ENCODE peak calls at places on chromosomes 6 and 20, in eight cellular contexts. S, O, J, F, K, H, V and E are unnamed samples.

GRCh38 chr20:33733654-33734576 is 2.1 kb downstream of the ZNF341 start:
- DNase-seq in O (peak), H (no peak), S (no peak), J (no peak), F (peak), V (peak), K (peak), E (no peak)

GRCh38 chr20:15278041-15278440 is 940.6 kb upstream of the FLRT3 start:
- DNase-seq in F (no peak), S (no peak), H (no peak), J (no peak), O (no peak), K (no peak), V (no peak), E (no peak)

GRCh38 chr6:42338573-42339218 is 113.0 kb downstream of the TRERF1 start:
- DNase-seq in O (peak), H (no peak), F (peak), S (no peak), V (no peak), J (peak), K (peak), E (peak)

GRCh38 chr6:28491984-28492317 is 23.6 kb downstream of the GPX6 start:
- DNase-seq in H (no peak), O (no peak), S (no peak), K (no peak), J (no peak), F (no peak), V (no peak), E (no peak)

GRCh38 chr20:46712056-46712636 is 2.7 kb downstream of the SLC2A10 start:
- DNase-seq in S (no peak), O (no peak), F (no peak), H (peak), J (no peak), V (no peak), K (no peak), E (no peak)

GRCh38 chr20:43755851-43756250 is 29.0 kb upstream of the GTSF1L start:
- DNase-seq in J (no peak), S (no peak), F (peak), V (no peak), K (no peak), H (no peak), O (peak), E (no peak)

GRCh38 chr20:10539818-10540553 is 104.9 kb downstream of the SLX4IP start:
- DNase-seq in J (no peak), H (no peak), V (no peak), S (no peak), F (no peak), K (peak), O (no peak), E (no peak)

GRCh38 chr6:13679996-13680395 is 31.6 kb downstream of the RANBP9 start:
- DNase-seq in H (no peak), K (no peak), O (no peak), S (no peak), V (no peak), F (no peak), J (no peak), E (no peak)

GRCh38 chr6:1757133-1757532 is 147.4 kb downstream of the FOXC1 start:
- DNase-seq in O (no peak), K (no peak), V (no peak), S (no peak), J (peak), F (no peak), H (no peak), E (no peak)

GRCh38 chr6:138844203-138844602 is 48.3 kb downstream of the ECT2L start:
- DNase-seq in H (peak), S (peak), F (peak), J (no peak), K (no peak), V (no peak), O (peak), E (peak)

GRCh38 chr20:3753098-3753497 is 14.5 kb downstream of the ADISSP start:
- DNase-seq in K (peak), V (peak), H (peak), J (no peak), F (peak), S (no peak), O (peak), E (peak)

GRCh38 chr6:125357515-125358256 is 55.9 kb upstream of the HDDC2 start:
- DNase-seq in J (no peak), S (no peak), K (no peak), H (no peak), F (peak), O (peak), V (peak), E (peak)

GRCh38 chr6:146040360-146040759 is 11.5 kb downstream of the GRM1 start:
- DNase-seq in O (no peak), V (no peak), F (no peak), J (no peak), K (no peak), S (no peak), H (no peak), E (no peak)

GRCh38 chr6:56977192-56977591 is 22.3 kb downstream of the BEND6 start:
- DNase-seq in O (no peak), H (no peak), F (no peak), J (no peak), V (no peak), S (no peak), K (no peak), E (no peak)

GRCh38 chr20:39825950-39826349 is 863.1 kb downstream of the MAFB start:
- DNase-seq in V (no peak), J (no peak), F (no peak), H (no peak), K (no peak), S (no peak), O (peak), E (peak)

GRCh38 chr20:44001667-44002596 is 87.3 kb downstream of the TOX2 start:
- DNase-seq in K (no peak), J (no peak), H (no peak), V (peak), S (no peak), O (no peak), F (no peak), E (no peak)

GRCh38 chr6:6379573-6379972 is 59.1 kb upstream of the F13A1 start:
- DNase-seq in F (no peak), K (no peak), S (no peak), H (no peak), J (no peak), O (no peak), V (no peak), E (peak)

GRCh38 chr20:17786221-17786718 is 86.5 kb downstream of the BANF2 start:
- DNase-seq in O (peak), H (no peak), K (no peak), J (no peak), F (peak), S (peak), V (no peak), E (peak)

GRCh38 chr6:33983721-33984465 is 162.0 kb downstream of the GRM4 start:
- DNase-seq in S (no peak), F (no peak), O (no peak), H (no peak), J (no peak), V (no peak), K (no peak), E (no peak)

GRCh38 chr6:138285800-138286199 is 67.5 kb upstream of the PBOV1 start:
- DNase-seq in H (peak), V (no peak), F (no peak), J (no peak), O (no peak), S (no peak), K (no peak), E (no peak)

GRCh38 chr6:142681099-142681498 is 263.9 kb downstream of the HIVEP2 start:
- DNase-seq in O (no peak), H (no peak), F (no peak), V (no peak), J (no peak), S (no peak), K (no peak), E (no peak)

GRCh38 chr20:4957939-4958362 is 43.4 kb downstream of the SLC23A2 start:
- DNase-seq in F (no peak), K (no peak), H (no peak), J (no peak), S (no peak), V (no peak), O (peak), E (no peak)

GRCh38 chr20:31835977-31836852 is 9.2 kb downstream of the FOXS1 start:
- DNase-seq in H (no peak), K (peak), V (peak), F (peak), S (peak), J (peak), O (peak), E (peak)

GRCh38 chr20:54065601-54066038 is 4.8 kb downstream of the BCAS1 start:
- DNase-seq in J (no peak), F (no peak), K (no peak), H (no peak), O (no peak), V (peak), S (no peak), E (no peak)

GRCh38 chr20:9532069-9532809 is 17.8 kb downstream of the LAMP5 start:
- DNase-seq in V (no peak), H (no peak), K (no peak), O (no peak), J (peak), S (no peak), F (no peak), E (no peak)

GRCh38 chr20:24806896-24807676 is 142.0 kb upstream of the CST7 start:
- DNase-seq in J (no peak), H (no peak), F (no peak), S (no peak), O (no peak), V (no peak), K (no peak), E (no peak)

GRCh38 chr6:29426654-29427053 is 11.9 kb downstream of the OR12D1 start:
- DNase-seq in S (no peak), K (peak), O (no peak), V (no peak), H (no peak), F (no peak), J (no peak), E (no peak)

GRCh38 chr6:137334884-137335283 is 115.7 kb upstream of the IFNGR1 start:
- DNase-seq in O (no peak), F (no peak), J (no peak), S (no peak), H (no peak), V (no peak), K (no peak), E (no peak)

GRCh38 chr6:167275001-167275400 is 16.1 kb upstream of the UNC93A start:
- DNase-seq in K (no peak), H (no peak), S (no peak), O (no peak), J (no peak), F (no peak), V (no peak), E (no peak)

GRCh38 chr6:13917141-13917540 is 7.6 kb upstream of the RNF182 start:
- DNase-seq in K (no peak), F (no peak), V (no peak), O (no peak), S (no peak), H (no peak), J (no peak), E (no peak)

GRCh38 chr6:152983637-152984386 is 971 bp upstream of the FBXO5 start:
- DNase-seq in O (peak), V (peak), J (peak), K (peak), S (peak), F (peak), H (peak), E (peak)

GRCh38 chr6:17968876-17969275 is 18.6 kb downstream of the KIF13A start:
- DNase-seq in S (no peak), J (no peak), O (no peak), H (no peak), F (no peak), V (no peak), K (no peak), E (no peak)

GRCh38 chr6:100479180-100480035 is 14.7 kb upstream of the SIM1 start:
- DNase-seq in K (peak), O (no peak), F (peak), J (no peak), V (no peak), H (peak), S (no peak), E (peak)

GRCh38 chr6:122657601-122658000 is 47.4 kb downstream of the PKIB start:
- DNase-seq in H (no peak), F (peak), V (no peak), O (peak), K (no peak), J (no peak), S (no peak), E (no peak)

GRCh38 chr20:61355096-61355495 is 103.0 kb downstream of the CDH4 start:
- DNase-seq in V (no peak), O (no peak), F (no peak), J (no peak), H (no peak), K (no peak), S (no peak), E (no peak)

GRCh38 chr6:117681321-117681720 is 6.1 kb downstream of the NUS1 start:
- DNase-seq in F (peak), H (no peak), V (no peak), K (no peak), S (no peak), J (no peak), O (no peak), E (no peak)

GRCh38 chr6:3770023-3770422 is 18.5 kb upstream of the PXDC1 start:
- DNase-seq in V (no peak), H (peak), F (no peak), S (no peak), J (no peak), O (no peak), K (no peak), E (no peak)

DNA sequence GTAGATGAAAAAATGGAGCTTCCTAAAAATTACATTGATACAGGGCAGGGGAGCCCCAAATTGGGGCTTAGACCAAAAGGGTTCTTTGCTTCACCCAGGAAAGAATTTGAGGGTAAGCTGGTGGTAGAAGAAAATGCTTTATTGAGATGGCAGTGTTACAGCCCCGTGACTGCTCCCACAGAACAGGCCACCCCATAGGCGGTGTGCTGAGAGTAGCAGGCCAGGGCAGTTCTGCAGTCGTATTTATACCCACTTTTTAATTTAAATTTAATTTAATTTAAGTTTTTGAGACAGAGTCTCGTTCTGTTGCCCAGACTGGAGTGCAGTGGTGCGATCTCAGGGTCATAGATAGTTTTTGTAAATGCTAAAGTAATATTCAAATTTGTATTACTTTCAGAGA is 265.0 kb downstream of the CDH26 start:
- DNase-seq in H (no peak), V (no peak), K (no peak), F (no peak), O (no peak), S (no peak), J (no peak), E (no peak)
- H3K4me3 ChIP-seq in H (no peak), V (no peak), K (no peak), F (no peak), O (no peak), S (no peak), J (no peak), E (no peak)

GRCh38 chr6:143901885-143902708 is 37.8 kb downstream of the ZC2HC1B start:
- DNase-seq in K (no peak), O (no peak), H (no peak), F (peak), J (no peak), V (peak), S (peak), E (no peak)
- H3K4me3 ChIP-seq in K (no peak), O (no peak), H (no peak), F (peak), J (no peak), V (no peak), S (no peak), E (no peak)

GRCh38 chr20:45589725-45590124 is 10.6 kb upstream of the WFDC8 start:
- DNase-seq in V (no peak), J (no peak), H (no peak), S (no peak), F (no peak), O (no peak), K (no peak), E (no peak)

GRCh38 chr20:45592574-45593189 is 13.6 kb upstream of the WFDC8 start:
- DNase-seq in F (peak), V (no peak), K (peak), H (peak), J (peak), O (peak), S (no peak), E (no peak)

GRCh38 chr20:45593498-45593897 is 14.4 kb upstream of the WFDC8 start:
- DNase-seq in K (no peak), H (no peak), J (no peak), O (no peak), V (no peak), F (no peak), S (no peak), E (no peak)

GRCh38 chr20:45583502-45583901 is 4.4 kb upstream of the WFDC8 start:
- DNase-seq in H (peak), S (no peak), O (no peak), F (no peak), J (no peak), V (no peak), K (no peak), E (no peak)

GRCh38 chr20:45588800-45589199 is 9.7 kb upstream of the WFDC8 start:
- DNase-seq in S (no peak), H (no peak), O (no peak), J (no peak), V (no peak), K (no peak), F (no peak), E (no peak)
- H3K4me3 ChIP-seq in S (no peak), H (no peak), O (no peak), J (no peak), V (no peak), K (no peak), F (no peak), E (no peak)

GRCh38 chr20:35444226-35444625 is 6.2 kb upstream of the GDF5 start:
- DNase-seq in J (no peak), F (no peak), O (no peak), H (no peak), S (no peak), K (no peak), V (no peak), E (no peak)

GRCh38 chr20:35448788-35449373 is 6.5 kb upstream of the CEP250 start:
- DNase-seq in K (peak), J (no peak), O (no peak), H (no peak), S (no peak), V (no peak), F (no peak), E (no peak)

GRCh38 chr20:35443003-35443402 is 5.0 kb upstream of the GDF5 start:
- DNase-seq in S (no peak), K (no peak), H (no peak), V (no peak), J (peak), O (peak), F (peak), E (no peak)

GRCh38 chr20:35447082-35447789 is 8.2 kb upstream of the CEP250 start:
- DNase-seq in F (peak), J (peak), S (peak), H (peak), O (peak), K (peak), V (peak), E (peak)

DNA sequence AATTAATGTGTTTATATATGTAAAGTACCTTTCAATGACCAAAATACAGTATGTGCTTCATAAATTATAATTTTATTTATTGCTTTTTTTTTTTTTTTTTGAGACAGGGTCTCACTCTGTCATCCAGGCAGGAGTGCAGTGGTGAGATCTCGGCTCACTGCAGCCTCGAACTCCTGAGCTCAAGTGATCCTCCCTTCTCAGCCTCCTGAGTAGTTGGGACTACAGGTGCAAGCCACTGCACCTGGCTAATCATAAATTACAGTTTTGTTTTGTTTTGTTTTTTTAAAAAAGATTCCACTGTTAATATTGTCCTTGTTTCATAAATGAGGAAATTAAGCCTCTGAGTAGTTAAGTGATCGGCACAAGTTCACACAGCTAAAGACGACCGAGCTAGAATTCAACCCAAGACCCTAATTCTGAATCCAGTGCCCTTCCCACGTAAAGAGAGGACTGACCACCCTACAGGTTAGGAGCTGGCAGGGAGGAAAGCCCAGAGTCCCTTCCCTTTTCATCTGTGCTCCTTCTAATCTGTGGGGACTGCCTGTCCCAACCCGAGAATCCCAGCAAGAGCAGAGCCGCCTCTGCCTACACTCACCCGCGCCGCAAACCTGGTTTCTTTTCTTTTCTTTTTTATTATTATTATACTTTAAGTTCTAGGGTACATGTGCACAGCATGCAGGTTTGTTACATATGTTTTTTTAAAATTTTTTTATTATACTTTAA is 8.5 kb upstream of the GDF5 start:
- DNase-seq in F (no peak), J (no peak), O (no peak), H (no peak), S (no peak), K (no peak), V (no peak), E (no peak)
- H3K4me3 ChIP-seq in F (peak), J (peak), O (no peak), H (peak), S (peak), K (peak), V (peak), E (no peak)

GRCh38 chr6:86936834-86937218 is 502 bp upstream of the HTR1E start:
- DNase-seq in V (no peak), F (no peak), O (no peak), K (no peak), S (no peak), H (peak), J (no peak), E (no peak)
- H3K4me3 ChIP-seq in V (no peak), F (peak), O (no peak), K (peak), S (peak), H (peak), J (no peak), E (peak)

GRCh38 chr20:20003088-20003954 is 13.8 kb upstream of the NAA20 start:
- DNase-seq in O (peak), S (peak), J (no peak), V (peak), H (no peak), F (peak), K (no peak), E (no peak)
- H3K4me3 ChIP-seq in O (no peak), S (peak), J (no peak), V (no peak), H (no peak), F (no peak), K (no peak), E (no peak)